ENCODE peak calls at places on chromosomes 7 and 10, in four cellular contexts. One of them, this sample, is unnamed.

GRCh38 chr10:24465124-24465874 is 256.4 kb downstream of the KIAA1217 start:
- DNase-seq in K562: no peak
- DNase-seq in HepG2: no peak
- DNase-seq in SK-N-SH: no peak
- DNase-seq in this sample: no peak

GRCh38 chr10:32253300-32253699 is 93.7 kb downstream of the EPC1 start:
- DNase-seq in K562: peak
- DNase-seq in HepG2: no peak
- DNase-seq in SK-N-SH: no peak
- DNase-seq in this sample: peak

GRCh38 chr10:34815174-34816066 is at the start of gene PARD3:
- DNase-seq in K562: peak
- DNase-seq in HepG2: peak
- DNase-seq in SK-N-SH: peak
- DNase-seq in this sample: no peak

GRCh38 chr7:47601119-47601880 is 19.4 kb upstream of the TNS3 start:
- DNase-seq in K562: no peak
- DNase-seq in HepG2: peak
- DNase-seq in SK-N-SH: no peak
- DNase-seq in this sample: no peak

GRCh38 chr7:121113288-121113687 is 124.8 kb downstream of the CPED1 start:
- DNase-seq in K562: no peak
- DNase-seq in HepG2: no peak
- DNase-seq in SK-N-SH: no peak
- DNase-seq in this sample: no peak

GRCh38 chr10:31353574-31353973 is 34.6 kb downstream of the ZEB1 start:
- DNase-seq in K562: no peak
- DNase-seq in HepG2: peak
- DNase-seq in SK-N-SH: no peak
- DNase-seq in this sample: peak

GRCh38 chr10:72140174-72140573 is 51.8 kb upstream of the SPOCK2 start:
- DNase-seq in K562: no peak
- DNase-seq in HepG2: no peak
- DNase-seq in SK-N-SH: no peak
- DNase-seq in this sample: no peak

GRCh38 chr10:13399752-13400151 is 51.7 kb upstream of the SEPHS1 start:
- DNase-seq in K562: no peak
- DNase-seq in HepG2: no peak
- DNase-seq in SK-N-SH: no peak
- DNase-seq in this sample: no peak

GRCh38 chr7:139915301-139915863 is 86.3 kb downstream of the TBXAS1 start:
- DNase-seq in K562: no peak
- DNase-seq in HepG2: no peak
- DNase-seq in SK-N-SH: no peak
- DNase-seq in this sample: no peak

GRCh38 chr7:127751062-127751722 is 99.2 kb downstream of the SND1 start:
- DNase-seq in K562: no peak
- DNase-seq in HepG2: no peak
- DNase-seq in SK-N-SH: no peak
- DNase-seq in this sample: no peak

GRCh38 chr10:13054844-13055243 is 45.1 kb upstream of the OPTN start:
- DNase-seq in K562: no peak
- DNase-seq in HepG2: no peak
- DNase-seq in SK-N-SH: no peak
- DNase-seq in this sample: no peak

GRCh38 chr10:72272689-72273409 is 875 bp upstream of the DDIT4 start:
- DNase-seq in K562: peak
- DNase-seq in HepG2: peak
- DNase-seq in SK-N-SH: peak
- DNase-seq in this sample: peak

GRCh38 chr7:143444785-143445184 is 1.5 kb downstream of the TAS2R60 start:
- DNase-seq in K562: no peak
- DNase-seq in HepG2: no peak
- DNase-seq in SK-N-SH: no peak
- DNase-seq in this sample: no peak

GRCh38 chr10:61108880-61109279 is 164.9 kb upstream of the RHOBTB1 start:
- DNase-seq in K562: peak
- DNase-seq in HepG2: no peak
- DNase-seq in SK-N-SH: no peak
- DNase-seq in this sample: no peak

GRCh38 chr7:43198599-43199090 is 86.2 kb downstream of the HECW1 start:
- DNase-seq in K562: no peak
- DNase-seq in HepG2: no peak
- DNase-seq in SK-N-SH: no peak
- DNase-seq in this sample: no peak
- TF ChIP-seq ELF1 in K562: no peak
- TF ChIP-seq ELF1 in HepG2: no peak
- TF ChIP-seq ELF1 in SK-N-SH: no peak
- TF ChIP-seq ELF1 in this sample: no peak

DNA sequence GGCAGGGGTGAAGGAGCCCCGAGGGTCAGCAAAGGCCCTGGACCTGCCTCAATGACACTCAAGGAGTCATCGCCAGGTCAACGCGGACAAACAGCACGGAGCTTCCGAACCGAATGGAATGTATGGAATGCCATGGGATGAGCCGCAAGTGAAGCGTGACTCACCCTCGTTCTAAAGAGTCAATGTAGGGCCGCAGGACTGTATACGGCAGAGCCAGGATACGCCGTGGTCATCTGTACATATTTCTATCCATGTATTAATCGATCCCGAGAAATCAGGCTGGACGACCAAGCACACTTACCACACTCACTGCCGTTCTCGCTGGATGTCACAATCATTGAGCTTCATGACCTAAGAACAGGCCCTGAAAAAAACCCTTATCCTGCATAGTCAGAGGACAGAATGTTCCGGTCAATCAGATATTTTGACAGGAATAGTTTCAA is 4.3 kb downstream of the SNX8 start:
- DNase-seq in K562: no peak
- DNase-seq in HepG2: peak
- DNase-seq in SK-N-SH: no peak
- DNase-seq in this sample: peak
- TF ChIP-seq ELF1 in K562: no peak
- TF ChIP-seq ELF1 in HepG2: no peak
- TF ChIP-seq ELF1 in SK-N-SH: no peak
- TF ChIP-seq ELF1 in this sample: no peak

GRCh38 chr7:84144935-84145334 is 49.7 kb downstream of the SEMA3A start:
- DNase-seq in K562: no peak
- DNase-seq in HepG2: no peak
- DNase-seq in SK-N-SH: no peak
- DNase-seq in this sample: no peak
- TF ChIP-seq ELF1 in K562: no peak
- TF ChIP-seq ELF1 in HepG2: no peak
- TF ChIP-seq ELF1 in SK-N-SH: no peak
- TF ChIP-seq ELF1 in this sample: no peak

GRCh38 chr7:152382244-152382643 is 53.6 kb downstream of the KMT2C start:
- DNase-seq in K562: no peak
- DNase-seq in HepG2: no peak
- DNase-seq in SK-N-SH: no peak
- DNase-seq in this sample: no peak
- TF ChIP-seq ELF1 in K562: no peak
- TF ChIP-seq ELF1 in HepG2: no peak
- TF ChIP-seq ELF1 in SK-N-SH: no peak
- TF ChIP-seq ELF1 in this sample: no peak

DNA sequence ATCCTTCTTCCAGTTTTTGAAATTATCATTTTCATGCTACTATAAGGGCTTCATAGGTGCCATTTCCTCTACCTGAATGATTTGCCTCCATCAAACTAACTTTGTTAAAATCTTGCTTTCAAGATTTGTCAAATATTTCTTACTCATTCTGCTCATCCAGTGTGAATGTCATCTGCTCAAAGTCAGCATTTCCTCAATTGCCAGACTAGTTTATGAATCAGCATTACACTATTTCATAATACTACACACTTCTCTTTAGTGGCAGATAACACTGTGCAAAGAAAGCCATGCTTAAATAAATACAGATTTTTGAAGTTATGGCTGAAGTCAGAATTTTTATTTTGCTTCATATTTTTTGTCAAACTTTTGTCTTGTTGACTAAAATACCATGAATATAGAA is 21.3 kb upstream of the LIPF start:
- DNase-seq in K562: no peak
- DNase-seq in HepG2: no peak
- DNase-seq in SK-N-SH: no peak
- DNase-seq in this sample: no peak
- TF ChIP-seq ELF1 in K562: no peak
- TF ChIP-seq ELF1 in HepG2: no peak
- TF ChIP-seq ELF1 in SK-N-SH: no peak
- TF ChIP-seq ELF1 in this sample: no peak

DNA sequence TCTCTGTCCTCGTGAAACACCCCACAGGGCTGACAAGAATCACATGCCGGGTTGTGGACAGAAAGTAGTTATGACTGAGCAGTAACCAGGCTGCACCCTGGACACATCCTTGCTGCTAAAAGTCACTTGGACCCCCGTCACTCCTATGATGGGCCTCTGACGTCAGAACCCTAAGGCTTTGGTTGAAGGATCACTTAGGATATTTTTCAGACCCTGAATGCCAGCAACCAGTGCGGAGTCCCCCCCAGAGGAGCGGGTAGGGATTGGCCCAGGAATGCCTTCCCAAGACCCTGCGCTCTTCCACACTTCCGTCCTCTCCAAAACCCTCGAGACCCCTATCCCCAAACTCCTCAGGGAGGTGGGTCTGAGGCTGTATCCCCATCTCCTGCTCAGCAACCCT is 52.1 kb downstream of the CFAP46 start:
- DNase-seq in K562: no peak
- DNase-seq in HepG2: no peak
- DNase-seq in SK-N-SH: no peak
- DNase-seq in this sample: no peak
- TF ChIP-seq ELF1 in K562: no peak
- TF ChIP-seq ELF1 in HepG2: no peak
- TF ChIP-seq ELF1 in SK-N-SH: no peak
- TF ChIP-seq ELF1 in this sample: no peak

GRCh38 chr7:114175140-114175539 is 239.5 kb upstream of the FOXP2 start:
- DNase-seq in K562: no peak
- DNase-seq in HepG2: no peak
- DNase-seq in SK-N-SH: no peak
- DNase-seq in this sample: no peak
- TF ChIP-seq ELF1 in K562: no peak
- TF ChIP-seq ELF1 in HepG2: no peak
- TF ChIP-seq ELF1 in SK-N-SH: no peak
- TF ChIP-seq ELF1 in this sample: no peak